ENCODE peak calls at places on chromosomes 2 and 18, in four cellular contexts. G is SK-N-SH, Q is mesenchymal stem cell, J is PC-3. H is an unnamed sample.

GRCh38 chr2:42001696-42002331 is 46.0 kb upstream of the PKDCC start:
- DNase-seq in J (no peak), Q (no peak), G (no peak), H (no peak)

GRCh38 chr2:192035731-192036442 is 158.8 kb downstream of the TMEFF2 start:
- DNase-seq in Q (peak), J (peak), G (no peak), H (no peak)

GRCh38 chr18:74342416-74343043 is 26.9 kb downstream of the C18orf63 start:
- DNase-seq in Q (peak), G (peak), J (peak), H (peak)

GRCh38 chr2:178227187-178227586 is 32.9 kb downstream of the OSBPL6 start:
- DNase-seq in Q (peak), G (no peak), J (peak), H (no peak)

GRCh38 chr2:11712866-11713265 is 33.6 kb upstream of the LPIN1 start:
- DNase-seq in G (no peak), J (peak), Q (no peak), H (no peak)

GRCh38 chr2:112793449-112793978 is 9.2 kb upstream of the IL1A start:
- DNase-seq in G (no peak), J (no peak), Q (peak), H (no peak)

GRCh38 chr2:20501974-20502373 is 55.1 kb downstream of the RHOB start:
- DNase-seq in G (no peak), J (peak), Q (peak), H (no peak)

GRCh38 chr2:31940920-31941319 is 69.9 kb downstream of the MEMO1 start:
- DNase-seq in Q (no peak), J (no peak), G (no peak), H (no peak)

GRCh38 chr18:40851014-40851429 is 1104.0 kb upstream of the PIK3C3 start:
- DNase-seq in Q (no peak), J (peak), G (no peak), H (no peak)

GRCh38 chr2:177271981-177272666 is 7.6 kb upstream of the NFE2L2 start:
- DNase-seq in J (no peak), Q (no peak), G (no peak), H (no peak)

GRCh38 chr2:174846218-174846617 is 81.9 kb upstream of the CHRNA1 start:
- DNase-seq in G (peak), J (no peak), Q (peak), H (no peak)

GRCh38 chr2:121284424-121285076 is 452 bp downstream of the TFCP2L1 start:
- DNase-seq in G (peak), Q (no peak), J (no peak), H (no peak)

GRCh38 chr2:45119855-45120254 is 110.6 kb upstream of the SIX2 start:
- DNase-seq in Q (peak), G (no peak), J (peak), H (no peak)

GRCh38 chr2:239302083-239302807 is 98.6 kb downstream of the HDAC4 start:
- DNase-seq in J (no peak), G (no peak), Q (no peak), H (no peak)

GRCh38 chr2:207241198-207241597 is 75.5 kb upstream of the KLF7 start:
- DNase-seq in Q (peak), J (peak), G (no peak), H (no peak)

GRCh38 chr2:8631465-8632005 is 50.3 kb upstream of the ID2 start:
- DNase-seq in Q (no peak), G (no peak), J (no peak), H (no peak)

GRCh38 chr2:212863185-212863588 is 288.2 kb downstream of the IKZF2 start:
- DNase-seq in Q (peak), G (peak), J (peak), H (no peak)

GRCh38 chr2:239380831-239381708 is 19.8 kb downstream of the HDAC4 start:
- DNase-seq in J (no peak), G (no peak), Q (no peak), H (no peak)

GRCh38 chr2:136248242-136248641 is 130.3 kb upstream of the CXCR4 start:
- DNase-seq in G (no peak), Q (peak), J (peak), H (no peak)

GRCh38 chr2:235639387-235639786 is 145.5 kb downstream of the AGAP1 start:
- DNase-seq in Q (peak), J (no peak), G (peak), H (no peak)

GRCh38 chr2:18413794-18414396 is 146.6 kb downstream of the RDH14 start:
- DNase-seq in Q (peak), J (peak), G (no peak), H (no peak)

GRCh38 chr2:164621761-164622105 is 451 bp upstream of the GRB14 start:
- DNase-seq in J (no peak), Q (no peak), G (no peak), H (no peak)

GRCh38 chr2:218997730-218998129 is 4.5 kb upstream of the CRYBA2 start:
- DNase-seq in J (no peak), Q (no peak), G (peak), H (no peak)

GRCh38 chr2:39568561-39569006 is 97.1 kb upstream of the TMEM178A start:
- DNase-seq in J (peak), G (no peak), Q (peak), H (no peak)

GRCh38 chr2:71756280-71756906 is 303.0 kb downstream of the DYSF start:
- DNase-seq in Q (peak), G (no peak), J (peak), H (no peak)

GRCh38 chr18:22168360-22168921 is 948 bp upstream of the GATA6 start:
- DNase-seq in Q (peak), J (peak), G (peak), H (no peak)

GRCh38 chr2:190717306-190717705 is 68.4 kb downstream of the NAB1 start:
- DNase-seq in J (no peak), G (no peak), Q (no peak), H (no peak)

GRCh38 chr2:227147023-227147422 is 17.0 kb downstream of the COL4A4 start:
- DNase-seq in G (no peak), Q (no peak), J (no peak), H (no peak)

GRCh38 chr2:9196637-9197036 is 10.0 kb upstream of the ASAP2 start:
- DNase-seq in J (no peak), G (no peak), Q (no peak), H (no peak)

GRCh38 chr2:60852282-60852860 is 29.0 kb upstream of the REL start:
- DNase-seq in Q (no peak), J (no peak), G (no peak), H (no peak)

GRCh38 chr2:240790370-240791210 is 29.4 kb downstream of the KIF1A start:
- DNase-seq in Q (no peak), J (no peak), G (no peak), H (no peak)

GRCh38 chr2:100422320-100422719 is 4.9 kb upstream of the CHST10 start:
- DNase-seq in Q (peak), J (peak), G (peak), H (no peak)

GRCh38 chr18:44834867-44835469 is 154.3 kb downstream of the SETBP1 start:
- DNase-seq in G (no peak), J (no peak), Q (no peak), H (no peak)

GRCh38 chr2:23209059-23209458 is 175.9 kb upstream of the KLHL29 start:
- DNase-seq in G (no peak), Q (no peak), J (no peak), H (no peak)

DNA sequence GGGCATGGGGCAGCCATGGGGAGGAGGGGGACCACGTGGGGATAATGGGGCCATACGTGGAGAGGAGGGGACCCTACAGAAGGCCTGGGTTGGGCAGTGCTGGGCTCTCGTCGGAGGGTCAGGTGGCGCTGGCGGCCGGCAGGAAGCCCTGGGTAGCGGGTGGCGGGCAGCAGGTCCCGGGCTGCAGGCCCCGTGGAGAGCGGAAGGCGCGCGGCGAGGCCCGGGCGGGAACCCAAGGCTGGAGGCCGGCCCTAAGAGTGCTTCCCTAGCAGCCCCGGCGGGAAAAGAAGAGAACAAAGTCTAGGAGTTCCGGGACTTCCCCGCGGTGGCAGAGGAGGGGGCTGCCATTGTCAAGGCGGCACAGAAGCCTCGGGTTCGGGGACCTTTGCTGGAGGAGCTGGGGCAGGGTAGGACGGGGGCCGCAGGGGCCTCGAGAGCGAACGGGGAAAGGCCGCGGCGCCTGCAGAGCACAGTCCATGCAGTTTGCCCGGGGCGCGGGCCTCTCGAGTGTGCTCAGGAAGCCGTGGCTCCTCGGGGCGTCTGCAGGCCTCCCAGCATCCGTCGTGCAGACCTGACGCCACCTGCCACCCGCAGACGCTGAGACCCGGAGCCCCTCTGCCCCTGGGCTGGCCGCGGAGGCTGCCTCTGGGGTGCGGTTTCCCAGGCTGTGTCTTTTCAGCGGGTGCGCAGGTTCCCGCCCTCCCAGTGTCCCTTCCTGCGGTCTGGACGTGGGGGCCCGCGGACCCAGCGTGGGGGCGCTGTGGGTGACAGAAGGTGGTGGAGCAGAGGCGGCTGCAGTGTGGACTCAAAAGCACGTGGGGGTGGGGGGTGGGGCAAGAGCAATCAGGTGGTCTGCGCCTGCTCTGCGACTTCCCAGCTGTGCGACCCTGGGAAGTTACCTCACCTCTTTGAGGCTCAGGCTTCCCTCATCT is 19.4 kb upstream of the NCL start:
- DNase-seq in Q (no peak), J (no peak), G (peak), H (no peak)
- H3K9ac ChIP-seq in Q (peak), J (no peak), G (no peak), H (no peak)

GRCh38 chr2:181397331-181397730 is 59.9 kb upstream of the ITGA4 start:
- DNase-seq in G (no peak), J (no peak), Q (no peak), H (no peak)
- H3K27ac ChIP-seq in G (no peak), J (no peak), Q (no peak), H (no peak)

GRCh38 chr18:48866856-48867255 is 83.9 kb downstream of the SMAD7 start:
- DNase-seq in Q (no peak), G (no peak), J (no peak), H (no peak)

GRCh38 chr18:48867978-48868377 is 82.8 kb downstream of the SMAD7 start:
- DNase-seq in G (no peak), Q (no peak), J (no peak), H (no peak)

GRCh38 chr18:48869591-48869990 is 81.2 kb downstream of the SMAD7 start:
- DNase-seq in G (no peak), J (no peak), Q (no peak), H (no peak)

GRCh38 chr18:48866028-48866733 is 84.6 kb downstream of the SMAD7 start:
- DNase-seq in G (peak), Q (no peak), J (no peak), H (no peak)

GRCh38 chr18:48868468-48869466 is 82.0 kb downstream of the SMAD7 start:
- DNase-seq in Q (no peak), G (no peak), J (peak), H (no peak)
- H3K9ac ChIP-seq in Q (no peak), G (no peak), J (no peak), H (no peak)

DNA sequence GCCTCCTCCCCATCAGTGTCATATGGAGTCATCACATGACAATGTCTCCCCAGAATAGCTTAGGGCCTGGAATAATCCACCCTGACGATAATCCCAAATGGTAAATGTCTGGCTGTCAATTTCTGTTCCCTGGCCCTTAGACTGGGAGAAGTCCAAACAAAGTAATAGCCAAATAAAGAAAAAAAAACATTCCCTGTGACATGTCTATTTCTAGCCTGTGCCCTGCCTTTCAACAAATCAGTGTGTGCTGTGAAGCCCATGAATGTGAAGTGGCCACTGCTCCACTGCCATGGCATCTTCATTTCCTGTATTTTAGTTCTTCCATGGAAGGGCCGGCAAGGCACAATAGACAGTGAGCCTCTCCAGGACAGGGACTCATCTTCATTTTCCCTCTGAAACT is 139.9 kb downstream of the ANTXR1 start:
- DNase-seq in G (no peak), J (no peak), Q (no peak), H (no peak)
- H3K27ac ChIP-seq in G (peak), J (no peak), Q (no peak), H (no peak)

H was measured in SK-N-MC.